ENCODE peak calls at places on chromosomes 11 and 22, in seven cellular contexts. B is H1, W is SK-N-SH, I is GM12878, E is GM12891, F is K562, Y is HepG2. P is an unnamed sample.

GRCh38 chr11:118281284-118281683 is 17.2 kb upstream of the MPZL2 start:
- DNase-seq in B (no peak), W (no peak), I (no peak), E (no peak), F (no peak), Y (no peak), P (no peak)

GRCh38 chr11:72232260-72233055 is 7.9 kb downstream of the INPPL1 start:
- DNase-seq in B (no peak), W (no peak), I (no peak), E (no peak), F (no peak), Y (no peak), P (no peak)

GRCh38 chr22:37746366-37747089 is 49.7 kb downstream of the TRIOBP start:
- DNase-seq in B (no peak), W (peak; percentile 55), I (no peak), E (peak; percentile 50), F (peak; percentile 66), Y (no peak), P (peak; percentile 53)

GRCh38 chr22:23539135-23539838 is 40.8 kb downstream of the IGLL1 start:
- DNase-seq in B (peak; percentile 56), W (peak; percentile 71), I (peak; percentile 36), E (peak; percentile 50), F (peak; percentile 43), Y (peak; percentile 79), P (no peak)

GRCh38 chr22:20062766-20063083 is 17.3 kb upstream of the DGCR8 start:
- DNase-seq in B (no peak), W (no peak), I (no peak), E (no peak), F (no peak), Y (no peak), P (no peak)

GRCh38 chr11:76215946-76216345 is 9.6 kb upstream of the WNT11 start:
- DNase-seq in B (no peak), W (no peak), I (no peak), E (no peak), F (no peak), Y (no peak), P (no peak)

GRCh38 chr22:39496131-39496838 is 5.8 kb upstream of the MIEF1 start:
- DNase-seq in B (no peak), W (peak; percentile 50), I (no peak), E (no peak), F (peak; percentile 45), Y (peak; percentile 74), P (no peak)

GRCh38 chr11:69512790-69513189 is 31.3 kb downstream of the LINC01488 start:
- DNase-seq in B (no peak), W (no peak), I (no peak), E (no peak), F (no peak), Y (no peak), P (no peak)

GRCh38 chr11:82586581-82586980 is 147.1 kb downstream of the FAM181B start:
- DNase-seq in B (no peak), W (no peak), I (no peak), E (no peak), F (no peak), Y (no peak), P (no peak)

GRCh38 chr11:62677160-62677559 is 1.7 kb downstream of the UBXN1 start:
- DNase-seq in B (no peak), W (no peak), I (no peak), E (no peak), F (no peak), Y (no peak), P (no peak)

GRCh38 chr11:2990617-2991476 is 1.3 kb downstream of the NAP1L4 start:
- DNase-seq in B (no peak), W (no peak), I (no peak), E (no peak), F (no peak), Y (peak; percentile 77), P (no peak)

GRCh38 chr11:77002776-77003175 is 31.4 kb upstream of the B3GNT6 start:
- DNase-seq in B (no peak), W (no peak), I (no peak), E (no peak), F (no peak), Y (no peak), P (no peak)

GRCh38 chr11:67674442-67674871 is at the start of gene ALDH3B2:
- DNase-seq in B (no peak), W (no peak), I (no peak), E (no peak), F (no peak), Y (no peak), P (no peak)

GRCh38 chr11:131658952-131659351 is 288.5 kb downstream of the NTM start:
- DNase-seq in B (no peak), W (no peak), I (no peak), E (peak; percentile 33), F (no peak), Y (no peak), P (no peak)

GRCh38 chr11:87453531-87454089 is 415.9 kb downstream of the TMEM135 start:
- DNase-seq in B (no peak), W (no peak), I (no peak), E (no peak), F (no peak), Y (no peak), P (no peak)

GRCh38 chr22:33400891-33401290 is 342.7 kb upstream of the SYN3 start:
- DNase-seq in B (no peak), W (no peak), I (no peak), E (no peak), F (no peak), Y (no peak), P (no peak)

GRCh38 chr22:33400061-33400840 is 342.1 kb upstream of the SYN3 start:
- DNase-seq in B (no peak), W (no peak), I (no peak), E (no peak), F (no peak), Y (no peak), P (no peak)

GRCh38 chr22:33393432-33393831 is 335.3 kb upstream of the SYN3 start:
- DNase-seq in B (no peak), W (no peak), I (no peak), E (no peak), F (no peak), Y (peak; percentile 58), P (no peak)

GRCh38 chr22:33401291-33401690 is 343.1 kb upstream of the SYN3 start:
- DNase-seq in B (no peak), W (no peak), I (no peak), E (no peak), F (no peak), Y (no peak), P (no peak)

DNA sequence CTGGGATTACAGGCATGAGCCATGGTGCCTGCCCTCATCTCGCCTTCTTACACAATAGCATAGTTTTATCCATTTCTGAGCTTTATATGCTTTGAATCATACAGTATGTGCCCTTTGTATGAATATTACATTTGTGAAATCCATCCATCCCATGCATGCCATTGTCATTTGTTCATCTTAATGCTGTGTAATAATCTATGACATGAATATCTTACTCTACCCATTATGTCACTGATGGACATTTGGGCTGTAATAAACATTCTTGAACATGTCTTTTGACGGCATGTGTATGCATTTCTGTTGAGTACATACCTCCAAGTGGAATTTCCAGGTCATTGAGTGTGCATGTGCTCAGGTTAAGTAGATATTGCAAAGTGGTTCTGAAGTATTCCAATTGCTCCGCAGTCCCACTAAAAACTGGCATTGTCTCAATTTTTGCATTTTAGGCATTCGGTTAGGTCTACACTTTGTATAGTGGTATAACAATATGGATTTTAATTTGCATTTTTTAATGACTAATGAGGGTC is 339.3 kb upstream of the SYN3 start:
- DNase-seq in B (no peak), W (no peak), I (no peak), E (no peak), F (no peak), Y (no peak), P (no peak)
- TF ChIP-seq TAF1 in B (no peak), W (no peak), I (no peak), E (no peak), F (no peak), Y (no peak), P (no peak)

DNA sequence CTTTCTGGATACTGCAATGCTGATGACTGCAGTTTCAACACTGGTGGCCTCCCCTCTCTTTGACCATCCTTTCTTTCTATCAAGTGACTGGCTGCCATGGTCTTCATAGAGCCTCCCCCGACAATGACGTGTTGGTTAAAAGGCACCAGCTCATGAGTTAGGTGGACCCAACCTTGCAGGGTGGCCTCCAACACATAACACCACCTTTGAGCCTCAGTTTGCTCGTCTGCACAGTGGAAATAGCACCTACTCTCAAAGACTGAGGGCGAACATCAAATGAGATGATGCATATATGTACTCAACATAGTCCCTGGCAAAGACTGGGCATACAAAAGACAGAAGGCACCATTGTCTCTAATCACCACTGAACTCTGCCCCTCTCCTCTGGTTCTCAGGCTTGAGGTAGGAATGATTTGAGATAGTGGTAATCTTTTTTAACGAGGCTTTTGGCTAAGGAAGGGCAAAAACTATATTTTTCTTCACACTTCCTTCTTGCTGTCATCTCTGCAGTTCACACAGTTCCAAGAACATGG is 119.1 kb downstream of the NAT10 start:
- DNase-seq in B (no peak), W (no peak), I (no peak), E (no peak), F (no peak), Y (peak; percentile 80), P (no peak)
- TF ChIP-seq POLR2AphosphoS5 in B (no peak), W (no peak), I (no peak), E (no peak), F (no peak), Y (no peak), P (no peak)

DNA sequence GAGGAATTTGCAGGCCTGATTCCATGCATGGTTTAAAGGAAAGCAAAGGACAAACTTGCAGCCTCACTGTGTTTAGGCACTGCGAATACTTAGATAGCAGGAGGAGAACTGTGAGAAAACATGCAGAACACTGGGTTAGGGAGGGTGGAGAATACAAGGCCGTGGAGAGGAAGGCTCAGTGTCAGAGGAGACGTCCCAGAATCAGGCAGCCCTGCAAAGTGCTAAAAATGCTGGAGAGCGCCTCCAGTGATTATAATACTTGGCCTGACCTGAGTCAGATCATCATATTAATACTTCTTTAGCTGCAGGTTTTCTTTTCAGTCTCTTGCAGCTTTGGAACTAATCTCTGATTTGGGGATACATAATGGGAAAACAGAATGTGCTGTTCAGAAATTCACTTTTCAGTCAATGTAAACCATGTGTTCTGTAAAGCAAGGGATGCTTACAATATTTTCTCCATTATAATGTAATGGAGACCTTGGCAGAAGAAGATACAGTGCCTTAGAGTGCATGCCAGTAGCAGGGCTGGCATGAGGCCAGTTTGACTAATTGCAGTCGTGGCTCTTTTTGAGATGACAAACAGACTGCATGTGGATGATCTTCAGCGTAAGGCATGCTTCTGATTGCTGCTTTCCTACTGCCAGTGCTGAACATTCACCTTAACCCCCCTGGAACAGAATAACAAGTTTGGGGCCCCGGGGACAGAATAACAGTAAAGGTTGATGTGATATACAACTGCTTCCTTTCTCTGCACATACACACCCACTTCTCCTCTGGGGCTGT is 16.8 kb downstream of the EXT2 start:
- DNase-seq in B (no peak), W (peak; percentile 58), I (no peak), E (no peak), F (no peak), Y (no peak), P (no peak)
- TF ChIP-seq TAF1 in B (no peak), W (no peak), I (no peak), E (no peak), F (no peak), Y (no peak), P (no peak)

GRCh38 chr11:34706709-34707461 is 86.0 kb downstream of the EHF start:
- DNase-seq in B (no peak), W (no peak), I (no peak), E (no peak), F (no peak), Y (no peak), P (no peak)

DNA sequence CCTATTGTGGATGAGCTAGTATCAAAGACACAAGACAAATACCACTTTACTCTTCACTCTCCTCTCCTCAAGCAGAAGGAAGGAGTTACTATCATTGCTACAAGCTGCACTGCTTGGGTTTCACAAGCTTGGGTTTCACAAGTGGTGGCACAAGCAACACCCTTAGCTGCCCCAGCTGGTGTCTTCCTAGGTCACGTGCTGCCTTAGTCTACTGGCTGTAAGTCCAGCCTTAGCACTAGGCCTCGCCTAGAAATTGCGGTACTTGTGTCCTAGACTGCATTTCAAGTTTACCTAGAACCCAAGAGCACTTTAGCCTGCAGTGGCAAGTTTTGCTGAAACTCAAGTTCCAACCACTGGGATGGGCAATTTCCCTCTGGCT is 86.6 kb downstream of the EHF start:
- DNase-seq in B (no peak), W (no peak), I (no peak), E (no peak), F (no peak), Y (no peak), P (no peak)
- TF ChIP-seq POLR2AphosphoS5 in B (no peak), W (no peak), I (no peak), E (no peak), F (no peak), Y (no peak), P (no peak)

P was measured in GM12892.